ENCODE peak calls at places on chromosomes 7 and 10, in five cellular contexts. R is neuronal stem cell, B is esophagus squamous epithelium, F is psoas muscle, I is left ventricle myocardium inferior. J is an unnamed sample.

GRCh38 chr10:105291571-105291970 is 650.5 kb downstream of the SORCS3 start:
- DNase-seq in F (no peak), R (no peak), I (no peak), B (no peak), J (no peak)

GRCh38 chr7:1321411-1322239 is 89.0 kb downstream of the UNCX start:
- DNase-seq in R (no peak), I (no peak), B (no peak), F (no peak), J (peak; percentile 64)

GRCh38 chr10:91051834-91052233 is 130.9 kb upstream of the ANKRD1 start:
- DNase-seq in F (no peak), B (no peak), R (no peak), I (peak; percentile 24), J (peak; percentile 78)

GRCh38 chr10:18368681-18369080 is 228.5 kb downstream of the CACNB2 start:
- DNase-seq in F (no peak), I (no peak), B (no peak), R (no peak), J (no peak)

GRCh38 chr7:22732556-22733126 is 5.6 kb downstream of the IL6 start:
- DNase-seq in R (no peak), I (no peak), F (no peak), B (no peak), J (no peak)

GRCh38 chr10:130036296-130037065 is 72.4 kb upstream of the EBF3 start:
- DNase-seq in F (no peak), I (no peak), B (no peak), R (no peak), J (no peak)

GRCh38 chr7:35513828-35514227 is 181.1 kb downstream of the HERPUD2 start:
- DNase-seq in R (no peak), I (no peak), B (no peak), F (no peak), J (no peak)

GRCh38 chr7:124113040-124113439 is 80.2 kb upstream of the TMEM229A start:
- DNase-seq in I (no peak), R (no peak), B (no peak), F (no peak), J (no peak)

GRCh38 chr7:152521420-152522337 is 85.9 kb upstream of the KMT2C start:
- DNase-seq in B (no peak), F (no peak), R (no peak), I (no peak), J (no peak)

GRCh38 chr7:133484135-133484534 is 231.3 kb downstream of the EXOC4 start:
- DNase-seq in R (no peak), F (no peak), I (no peak), B (no peak), J (no peak)

GRCh38 chr7:44310221-44310848 is 15.1 kb downstream of the CAMK2B start:
- DNase-seq in F (no peak), I (no peak), B (no peak), R (no peak), J (peak; percentile 25)

GRCh38 chr7:107494315-107494751 is 24.5 kb downstream of the GPR22 start:
- DNase-seq in I (no peak), F (no peak), R (no peak), B (no peak), J (no peak)

GRCh38 chr10:15084502-15084922 is 4.1 kb downstream of the ACBD7 start:
- DNase-seq in B (no peak), I (no peak), R (peak; percentile 37), F (no peak), J (no peak)

GRCh38 chr10:15088428-15089261 is at the start of gene ACBD7:
- DNase-seq in F (peak; percentile 80), B (peak; percentile 24), R (peak; percentile 84), I (peak; percentile 71), J (peak; percentile 91)

GRCh38 chr10:15083674-15084501 is 4.7 kb downstream of the ACBD7 start:
- DNase-seq in I (no peak), F (no peak), R (no peak), B (no peak), J (no peak)
- H3K4me3 ChIP-seq in I (peak overlapping the region; percentile 66), F (peak overlapping the region; percentile 62), R (peak overlapping the region; percentile 23), B (peak overlapping the region; percentile 44), J (peak overlapping the region; percentile 36)

GRCh38 chr7:81768951-81769778 is 682 bp downstream of the HGF start:
- DNase-seq in I (no peak), R (no peak), B (no peak), F (no peak), J (no peak)

GRCh38 chr7:81770823-81771222 is 976 bp upstream of the HGF start:
- DNase-seq in B (no peak), I (no peak), R (no peak), F (no peak), J (no peak)

GRCh38 chr7:81774496-81774895 is 4.6 kb upstream of the HGF start:
- DNase-seq in I (no peak), B (no peak), R (no peak), F (no peak), J (no peak)

GRCh38 chr7:81767883-81768282 is 2.0 kb downstream of the HGF start:
- DNase-seq in F (peak; percentile 14), R (no peak), B (no peak), I (no peak), J (no peak)

DNA sequence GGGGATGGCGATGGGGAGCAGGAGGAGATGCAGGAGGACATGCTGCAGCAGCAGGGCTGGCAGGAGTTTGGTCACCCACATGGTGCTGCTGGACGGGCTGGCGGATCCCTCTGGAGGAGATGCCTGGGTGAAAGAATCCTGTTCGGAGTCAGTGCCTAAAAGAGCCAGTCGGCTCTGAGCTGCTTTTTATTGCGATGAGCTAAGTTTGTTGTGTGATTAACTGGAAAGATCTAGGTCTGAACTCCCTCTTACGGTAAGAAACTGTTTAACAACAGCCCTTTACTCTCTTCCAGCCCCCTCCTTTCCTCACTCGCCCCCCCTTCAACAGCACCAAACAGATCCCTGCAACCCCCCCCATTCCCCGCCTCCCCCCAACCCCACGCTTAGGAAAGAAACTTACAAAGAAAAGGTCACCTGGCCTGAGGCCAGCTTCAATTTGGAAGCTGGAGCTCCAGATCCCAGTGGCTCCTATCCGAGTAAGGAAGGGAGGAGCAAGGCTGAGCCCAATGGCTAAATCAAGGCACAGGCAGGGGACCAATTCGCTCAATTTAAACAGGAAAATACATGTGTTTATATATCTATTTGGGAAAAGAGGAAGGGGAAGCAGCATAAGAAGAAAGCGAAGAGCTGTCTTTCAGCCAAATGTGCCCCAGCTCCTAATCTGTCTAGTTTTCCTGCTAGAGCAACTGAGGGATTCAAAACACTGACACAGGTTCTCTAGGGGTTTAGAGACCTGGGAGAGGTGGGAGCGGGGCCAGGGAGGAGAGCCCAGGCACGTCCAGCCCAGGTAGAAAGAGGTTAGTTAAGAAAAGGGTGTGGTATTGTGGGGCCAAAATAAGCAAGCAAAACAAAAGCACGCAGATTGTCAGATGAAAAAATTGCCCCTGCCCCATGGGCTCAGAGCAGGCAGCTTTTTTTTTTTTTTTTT is at the start of gene HGF:
- DNase-seq in R (no peak), F (peak; percentile 58), I (peak; percentile 58), B (peak; percentile 1), J (peak; percentile 86)
- H3K4me3 ChIP-seq in R (no peak within 1 kb of the TSS), F (peak within 1 kb of the TSS; percentile 54), I (peak within 1 kb of the TSS; percentile 63), B (peak within 1 kb of the TSS; percentile 44), J (peak within 1 kb of the TSS; percentile 18)

DNA sequence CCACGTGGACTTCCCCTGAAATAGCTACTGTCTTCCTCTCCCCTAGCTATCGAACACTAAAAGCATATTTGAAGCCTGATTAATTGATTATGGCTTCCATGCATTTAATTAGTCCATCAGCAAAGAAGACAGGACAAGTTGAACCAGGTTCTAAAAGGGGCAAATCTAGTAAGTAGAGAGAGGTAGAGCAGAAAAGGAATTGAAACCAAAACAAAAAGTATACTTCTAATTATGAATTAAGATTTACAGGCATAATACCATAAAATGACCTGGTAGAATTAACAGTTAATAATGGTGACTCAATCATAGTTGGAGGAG is 393 bp upstream of the DNAJC1 start:
- DNase-seq in I (no peak), R (no peak), B (no peak), F (no peak), J (no peak)
- H3K4me3 ChIP-seq in I (peak overlapping the region; percentile 90), R (peak overlapping the region; percentile 86), B (peak overlapping the region; percentile 77), F (peak overlapping the region; percentile 78), J (no peak overlapping the region)

DNA sequence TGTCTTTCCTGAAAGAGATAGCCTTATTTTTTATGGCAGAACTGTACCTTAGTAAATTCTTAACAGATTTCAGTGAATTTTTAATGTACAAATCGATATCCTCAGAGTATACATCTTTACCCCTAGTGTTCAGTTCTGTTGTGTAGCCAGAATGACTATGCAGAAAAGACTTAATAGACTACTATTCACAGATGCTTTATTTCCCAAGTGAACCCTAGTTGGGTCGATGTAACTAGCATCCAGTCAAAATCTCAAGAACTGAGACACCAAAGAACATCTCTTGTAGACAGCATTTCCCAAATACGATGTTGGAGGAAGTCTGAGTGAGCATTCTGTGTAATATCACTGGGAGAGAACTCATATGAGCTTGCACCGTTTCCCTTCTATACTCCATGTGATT is 1.5 kb downstream of the AKR1C3 start:
- DNase-seq in B (no peak), F (no peak), I (no peak), R (no peak), J (no peak)
- H3K4me3 ChIP-seq in B (peak overlapping the region; percentile 50), F (peak overlapping the region; percentile 68), I (peak overlapping the region; percentile 72), R (no peak overlapping the region), J (peak overlapping the region; percentile 99)

GRCh38 chr10:75407716-75408511 is 6.3 kb upstream of the ZNF503 start:
- DNase-seq in R (peak; percentile 40), B (no peak), F (peak; percentile 37), I (peak; percentile 60), J (peak; percentile 87)
- H3K4me3 ChIP-seq in R (no peak overlapping the region), B (peak overlapping the region; percentile 96), F (peak overlapping the region; percentile 84), I (peak overlapping the region; percentile 94), J (peak overlapping the region; percentile 84)

GRCh38 chr10:60299390-60299778 is 90.3 kb downstream of the ANK3 start:
- DNase-seq in I (no peak), R (no peak), B (no peak), F (no peak), J (no peak)

GRCh38 chr10:60299961-60300883 is 89.5 kb downstream of the ANK3 start:
- DNase-seq in I (peak; percentile 34), R (peak; percentile 37), F (no peak), B (no peak), J (peak; percentile 59)

GRCh38 chr10:60296073-60296472 is 93.6 kb downstream of the ANK3 start:
- DNase-seq in B (no peak), I (no peak), R (no peak), F (no peak), J (no peak)

GRCh38 chr10:60295028-60295937 is 94.4 kb downstream of the ANK3 start:
- DNase-seq in F (no peak), R (no peak), B (no peak), I (no peak), J (no peak)

DNA sequence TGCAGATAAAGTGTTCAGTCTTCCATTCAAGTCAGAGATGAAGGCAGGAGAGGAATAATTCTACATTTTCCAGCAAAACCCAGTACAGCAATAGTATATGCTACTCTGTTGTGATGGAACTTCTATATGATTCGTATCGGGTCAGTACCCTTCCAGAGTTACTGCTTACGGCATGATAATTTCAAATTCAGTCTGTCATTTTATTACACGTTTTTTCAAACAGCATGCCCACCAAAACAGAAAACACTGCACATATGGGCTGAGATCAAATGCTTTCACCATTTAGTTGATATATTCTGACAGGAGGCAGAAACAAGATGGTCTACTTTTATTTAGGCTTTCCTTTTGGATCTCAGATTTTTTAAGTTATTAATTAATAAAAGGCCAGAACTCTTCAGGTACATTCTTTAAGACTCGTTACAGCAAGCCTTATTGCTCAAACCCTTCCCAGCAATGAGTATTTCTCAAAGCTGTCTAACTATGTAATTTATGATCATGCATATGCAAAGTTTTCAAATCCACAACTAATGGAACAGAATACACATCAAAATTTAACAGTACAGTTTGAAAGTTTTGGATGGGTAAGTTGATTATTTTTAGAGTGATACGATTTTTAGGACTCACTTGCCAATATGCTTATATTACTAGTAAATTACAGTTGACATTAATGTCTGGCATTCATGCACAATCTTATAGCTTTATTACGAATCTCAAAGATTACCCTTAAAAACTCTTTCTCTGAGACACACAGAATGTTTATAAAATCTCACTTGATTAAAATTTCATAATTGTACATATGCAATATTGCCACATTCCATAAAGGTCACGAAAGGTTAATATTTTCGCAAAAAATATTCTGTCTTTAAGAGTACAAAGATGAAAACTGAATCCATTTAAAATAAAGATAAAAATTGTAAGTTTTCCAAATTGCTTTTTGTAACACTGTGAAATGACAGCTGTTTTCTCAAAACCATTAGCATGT is 91.0 kb downstream of the ANK3 start:
- DNase-seq in I (no peak), R (no peak), B (no peak), F (no peak), J (no peak)
- H3K4me3 ChIP-seq in I (peak overlapping the region; percentile 66), R (no peak overlapping the region), B (no peak overlapping the region), F (no peak overlapping the region), J (peak overlapping the region; percentile 85)

J was measured in right cardiac atrium.